ENCODE peak calls at places on chromosomes 11 and 22, in six cellular contexts. P is activated CD8-positive, alpha-beta memory T cell treated with anti-CD3 and anti-CD28 coated beads for 1 hour; J is HEK293T; X is AG08396; S is iris pigment epithelial cell; V is nucleus accumbens. K is an unnamed sample.

GRCh38 chr22:39300198-39300830 is 19.1 kb downstream of the RPL3 start:
- DNase-seq in P (no peak), J (no peak), X (no peak), S (no peak), V (no peak), K (no peak)

GRCh38 chr22:49513358-49513851 is 314.3 kb downstream of the BRD1 start:
- DNase-seq in P (no peak), J (no peak), X (no peak), S (no peak), V (no peak), K (no peak)

GRCh38 chr11:108748971-108749370 is 84.1 kb downstream of the DDX10 start:
- DNase-seq in P (no peak), J (no peak), X (no peak), S (peak; percentile 82), V (no peak), K (no peak)

GRCh38 chr11:99979052-99979451 is 708.0 kb upstream of the ARHGAP42 start:
- DNase-seq in P (no peak), J (no peak), X (no peak), S (no peak), V (no peak), K (peak; percentile 14)

GRCh38 chr11:73784080-73784634 is 3.5 kb upstream of the MRPL48 start:
- DNase-seq in P (no peak), J (no peak), X (no peak), S (no peak), V (no peak), K (peak; percentile 78)

GRCh38 chr11:32225491-32226285 is 134.8 kb downstream of the RCN1 start:
- DNase-seq in P (no peak), J (no peak), X (no peak), S (no peak), V (no peak), K (peak; percentile 92)

GRCh38 chr11:1879342-1879940 is 12.3 kb downstream of the PRR33 start:
- DNase-seq in P (no peak), J (no peak), X (no peak), S (no peak), V (no peak), K (no peak)

GRCh38 chr11:118687906-118688305 is 8.5 kb upstream of the TREH start:
- DNase-seq in P (no peak), J (no peak), X (no peak), S (no peak), V (no peak), K (no peak)

GRCh38 chr22:49086606-49087157 is 741.0 kb downstream of the BRD1 start:
- DNase-seq in P (no peak), J (no peak), X (no peak), S (no peak), V (no peak), K (no peak)

GRCh38 chr11:92251980-92252379 is 27.4 kb downstream of the FAT3 start:
- DNase-seq in P (no peak), J (no peak), X (peak; percentile 19), S (peak; percentile 25), V (no peak), K (no peak)

K was measured in NCI-H69.